ENCODE peak calls at places on chromosomes 1 and 21, in four cellular contexts. X is SK-N-SH, D is H1, N is GM12891. O is an unnamed sample.

GRCh38 chr1:169100208-169100882 is 6.1 kb upstream of the ATP1B1 start:
- DNase-seq in X (no peak), D (no peak), N (no peak), O (no peak)

GRCh38 chr1:37410815-37411214 is 63.6 kb upstream of the ZC3H12A start:
- DNase-seq in D (peak; percentile 87), X (no peak), N (no peak), O (no peak)

GRCh38 chr1:56375184-56375837 is 204.1 kb downstream of the PLPP3 start:
- DNase-seq in X (no peak), N (no peak), D (no peak), O (no peak)

GRCh38 chr1:38454236-38454635 is 405.3 kb downstream of the RRAGC start:
- DNase-seq in D (no peak), X (no peak), N (no peak), O (no peak)

GRCh38 chr1:178273707-178274410 is 180.0 kb downstream of the RASAL2 start:
- DNase-seq in N (no peak), D (no peak), X (no peak), O (no peak)

GRCh38 chr1:8408151-8408839 is 90.4 kb downstream of the SLC45A1 start:
- DNase-seq in N (no peak), D (no peak), X (no peak), O (no peak)

GRCh38 chr1:32765561-32766327 is 51.4 kb downstream of the YARS1 start:
- DNase-seq in X (peak; percentile 78), D (peak; percentile 86), N (no peak), O (no peak)

GRCh38 chr1:248599396-248599795 is 1.9 kb upstream of the OR2T10 start:
- DNase-seq in N (no peak), X (no peak), D (no peak), O (no peak)

GRCh38 chr1:50968884-50969610 is 998 bp upstream of the CDKN2C start:
- DNase-seq in D (peak; percentile 76), N (peak; percentile 24), X (peak; percentile 75), O (peak; percentile 41)

GRCh38 chr1:30518186-30518585 is 205.2 kb downstream of the MATN1 start:
- DNase-seq in N (no peak), D (peak; percentile 23), X (no peak), O (no peak)

DNA sequence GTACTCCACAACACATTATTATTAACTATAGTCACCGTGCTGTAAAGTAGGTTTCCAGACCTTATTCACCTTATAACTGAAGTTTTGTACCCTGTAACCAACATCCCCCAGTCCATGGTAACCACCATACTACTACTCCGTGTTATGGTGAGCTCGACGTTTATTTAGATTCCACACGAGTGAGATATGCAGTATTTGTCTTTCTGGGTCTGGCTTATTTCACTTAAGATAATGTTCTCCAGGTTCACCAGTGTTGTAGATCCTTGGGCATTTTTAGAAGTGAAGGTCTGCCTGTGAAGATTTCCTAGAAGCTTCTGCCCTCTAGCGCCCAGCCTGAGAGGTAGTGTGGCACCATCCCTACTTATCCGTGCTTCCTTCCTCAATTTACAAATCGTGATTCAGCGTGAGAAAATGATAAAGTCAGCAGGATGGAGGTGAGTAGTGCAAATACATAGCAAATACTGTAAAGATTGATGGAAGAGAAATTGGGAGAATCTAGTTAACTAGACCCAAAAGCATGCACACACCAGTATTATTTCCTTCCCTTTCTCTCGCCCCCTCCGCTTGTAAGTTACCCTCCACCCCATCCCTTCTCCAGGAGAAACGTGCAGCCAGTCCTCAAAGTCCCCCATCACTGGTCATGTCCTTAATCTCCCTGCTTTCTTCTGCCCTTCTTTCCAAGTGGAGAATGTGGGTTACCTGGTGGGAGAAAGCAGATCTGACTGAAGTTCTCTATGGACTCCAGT is 36.0 kb upstream of the DISC1 start:
- DNase-seq in D (peak; percentile 52), N (no peak), X (peak; percentile 60), O (no peak)
- TF ChIP-seq TAF1 in D (no peak), N (no peak), X (no peak), O (no peak)

GRCh38 chr1:1613509-1614082 is 1.7 kb upstream of the MIB2 start:
- DNase-seq in N (no peak), X (no peak), D (no peak), O (no peak)

GRCh38 chr1:1605724-1606123 is 5.8 kb upstream of the FNDC10 start:
- DNase-seq in D (no peak), X (no peak), N (no peak), O (no peak)

GRCh38 chr1:1610796-1611597 is 4.3 kb upstream of the MIB2 start:
- DNase-seq in X (no peak), N (no peak), D (no peak), O (no peak)

GRCh38 chr1:1606232-1606631 is 6.3 kb upstream of the FNDC10 start:
- DNase-seq in D (no peak), X (no peak), N (no peak), O (no peak)

DNA sequence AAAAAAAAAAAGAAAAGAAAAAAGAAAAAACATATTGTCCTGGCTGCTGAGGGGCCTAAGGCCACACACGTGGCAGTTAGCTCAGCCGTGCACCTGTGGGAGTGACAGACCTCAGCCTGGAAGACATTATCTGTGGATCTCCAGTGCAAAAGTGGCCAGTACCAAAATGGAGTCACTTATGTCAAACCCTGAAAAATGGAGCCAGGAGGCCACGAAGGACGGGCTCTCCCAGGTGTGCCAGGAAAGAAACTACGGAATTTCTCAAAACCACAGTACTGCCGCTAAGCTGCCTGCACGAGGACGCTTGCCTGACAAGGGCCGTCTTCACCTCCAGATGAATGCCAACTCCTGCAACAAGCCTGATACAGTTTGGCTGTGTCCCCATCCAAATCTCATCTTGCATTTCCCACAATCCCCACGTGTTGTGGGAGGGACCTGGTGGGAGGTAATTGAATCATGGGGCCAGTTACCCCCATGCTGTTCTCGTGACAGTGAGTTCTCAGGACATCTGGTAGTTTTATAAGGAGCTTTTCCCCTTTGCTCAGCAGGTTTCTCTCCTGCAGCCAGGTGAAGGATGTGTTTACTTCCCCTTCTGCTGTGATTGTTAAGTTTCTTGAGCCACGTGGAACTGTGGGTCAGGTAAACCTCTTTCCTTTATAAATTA is 5.3 kb upstream of the MIB2 start:
- DNase-seq in D (no peak), N (no peak), X (no peak), O (no peak)
- TF ChIP-seq POLR2AphosphoS5 in D (no peak), N (no peak), X (no peak), O (no peak)

DNA sequence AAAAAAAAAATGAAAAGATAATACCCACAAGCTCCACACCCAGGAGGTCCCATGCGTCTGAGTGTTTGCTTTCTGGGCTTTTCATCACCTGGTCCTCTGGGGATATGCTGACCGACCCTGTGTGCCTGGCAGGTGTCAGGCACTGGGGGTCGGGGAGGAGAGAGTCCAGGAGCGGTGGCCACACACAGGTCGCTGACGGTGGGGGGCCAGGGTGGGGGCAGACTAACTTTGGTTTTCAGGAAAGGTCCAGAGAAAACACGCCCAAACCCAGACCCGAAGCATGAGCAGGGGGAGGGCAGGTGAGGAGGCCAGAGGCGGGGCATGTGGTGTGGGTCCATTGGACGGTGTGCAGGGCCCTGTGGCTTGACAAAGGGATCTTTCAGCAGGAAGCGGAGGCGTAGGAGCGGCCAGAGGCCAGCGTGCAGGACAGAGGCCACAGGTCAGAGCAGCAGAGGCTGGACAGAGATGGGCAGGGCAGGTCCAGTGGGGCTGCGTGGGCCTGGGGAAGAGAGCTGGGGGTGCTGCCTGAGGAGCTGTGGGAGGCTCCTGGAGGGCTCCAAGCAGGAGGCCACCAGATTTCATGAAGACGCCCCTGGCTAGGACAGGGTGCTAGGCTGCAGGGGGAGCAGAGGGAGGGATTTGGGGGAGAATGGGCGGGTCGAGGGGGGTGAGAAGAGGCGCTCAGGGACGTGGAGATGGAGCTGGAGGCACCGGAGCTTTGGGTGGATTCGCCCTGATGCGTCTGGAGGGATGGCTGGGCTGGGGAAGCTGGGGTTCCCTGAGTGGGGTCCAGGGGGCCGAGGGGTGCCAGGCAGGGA is 15.8 kb downstream of the RNF223 start:
- DNase-seq in X (no peak), N (no peak), D (no peak), O (no peak)
- TF ChIP-seq TAF1 in X (no peak), N (no peak), D (no peak), O (no peak)

DNA sequence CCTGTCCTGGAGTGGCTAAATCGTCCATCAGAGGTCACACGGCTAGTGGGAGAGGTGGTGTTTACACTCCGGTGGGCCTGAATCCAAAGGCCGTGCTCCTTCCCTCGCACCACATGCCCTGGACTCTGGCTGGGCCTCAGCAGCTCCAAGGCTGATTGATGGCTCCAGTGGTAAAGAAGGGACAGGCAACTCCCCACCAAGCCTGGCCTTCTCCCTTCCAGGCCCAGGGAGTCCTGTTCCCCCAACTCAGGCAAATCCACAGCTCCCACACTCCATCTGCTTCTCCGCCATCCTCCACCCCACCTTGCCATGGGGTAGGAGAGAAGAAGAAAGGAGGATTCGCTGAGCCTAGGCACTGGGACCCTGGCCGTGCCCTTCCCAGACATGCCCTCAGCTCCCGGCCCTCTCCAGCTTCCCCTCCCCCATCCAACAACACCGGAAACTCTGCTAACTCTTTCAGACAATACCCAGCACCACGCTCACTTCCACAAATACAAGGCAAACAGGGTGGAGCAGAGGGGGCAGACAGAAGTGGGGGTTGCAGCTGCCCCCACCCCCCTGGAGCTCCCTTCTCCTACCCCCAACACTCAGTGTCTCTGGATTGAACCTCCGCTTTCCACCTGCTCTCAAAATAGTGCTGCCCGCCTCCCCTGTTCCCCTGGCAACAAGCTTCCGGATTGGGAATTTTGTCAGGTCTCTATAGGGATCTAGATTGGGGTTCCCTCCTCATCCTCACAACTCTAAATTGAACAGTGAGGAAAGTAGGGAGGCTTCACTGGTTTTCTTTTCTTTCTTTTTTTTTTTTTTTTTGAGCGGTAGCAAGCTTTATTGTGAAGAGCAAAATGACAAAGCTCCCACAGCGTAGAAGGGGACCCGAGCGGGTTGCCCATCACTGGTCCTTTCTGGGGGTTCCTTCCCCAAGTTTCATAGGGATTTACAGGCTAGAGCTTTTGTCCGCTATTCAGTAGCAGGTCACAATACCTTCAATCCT is 10.6 kb downstream of the ARHGEF2 start:
- DNase-seq in D (no peak), X (peak; percentile 17), N (no peak), O (no peak)
- TF ChIP-seq POLR2AphosphoS5 in D (no peak), X (no peak), N (no peak), O (no peak)

GRCh38 chr21:38470762-38471161 is 27.5 kb downstream of the ERG start:
- DNase-seq in D (no peak), N (no peak), X (no peak), O (no peak)
- TF ChIP-seq TAF1 in D (no peak), N (no peak), X (no peak), O (no peak)

GRCh38 chr1:10074855-10075418 is 42.2 kb downstream of the UBE4B start:
- DNase-seq in D (no peak), N (no peak), X (no peak), O (no peak)
- TF ChIP-seq POLR2AphosphoS5 in D (no peak), N (no peak), X (no peak), O (no peak)

GRCh38 chr1:234961468-234962339 is 166.9 kb downstream of the TOMM20 start:
- DNase-seq in X (no peak), N (no peak), D (no peak), O (no peak)
- TF ChIP-seq TAF1 in X (no peak), N (no peak), D (no peak), O (no peak)

DNA sequence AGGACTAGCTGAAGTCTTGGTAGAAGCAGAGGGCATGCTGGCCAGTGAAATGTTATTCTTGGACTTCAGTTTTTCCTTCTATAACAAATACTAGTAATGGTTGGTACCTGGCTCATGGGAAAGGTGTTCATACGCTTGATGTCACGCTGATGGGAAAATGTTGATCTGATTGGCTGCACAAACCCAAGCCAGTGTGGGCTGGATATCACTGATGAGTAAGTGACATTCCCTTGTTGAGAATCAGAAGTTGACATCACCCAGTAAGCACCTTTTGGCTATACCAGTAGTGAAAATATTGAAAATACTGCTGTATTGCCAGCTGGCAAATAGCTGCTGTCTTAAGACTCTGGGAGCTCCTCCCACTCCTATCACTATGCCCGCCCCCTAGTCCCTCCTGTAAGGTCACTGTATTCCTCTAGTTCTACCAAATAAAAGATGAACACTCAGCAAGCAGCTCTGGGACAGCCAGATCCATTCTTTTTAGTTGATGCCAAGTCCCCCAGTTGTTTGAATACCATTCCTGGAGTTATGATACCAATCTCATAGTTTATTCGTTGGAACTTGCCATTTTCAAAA is 168.2 kb downstream of the GRIK1 start:
- DNase-seq in D (no peak), N (no peak), X (no peak), O (no peak)
- TF ChIP-seq POLR2AphosphoS5 in D (no peak), N (no peak), X (no peak), O (no peak)

GRCh38 chr1:53639251-53639721 is 99.7 kb downstream of the GLIS1 start:
- DNase-seq in X (no peak), D (no peak), N (no peak), O (no peak)
- TF ChIP-seq TAF1 in X (no peak), D (no peak), N (no peak), O (no peak)

O was measured in GM12892.